ENCODE peak calls at places on chromosomes 5 and 9, in eight cellular contexts. One of them, this sample, is unnamed.

GRCh38 chr9:114243240-114243639 is 79.7 kb upstream of the ORM1 start:
- DNase-seq in GM23248: no peak
- DNase-seq in tibial nerve: no peak
- DNase-seq in left ventricle myocardium inferior: no peak
- DNase-seq in sigmoid colon: no peak
- DNase-seq in stimulated activated CD4-positive, alpha-beta T cell treated with anti-CD3 and anti-CD28 coated beads, Interleukin-15, amount 100 ng/mL, for 1 hour: no peak
- DNase-seq in GM20000: no peak
- DNase-seq in stimulated activated CD8-positive, alpha-beta memory T cell treated with anti-CD3 and anti-CD28 coated beads, Interleukin-12 subunit alpha, Interleukin-12 subunit beta, amount 100 ng/mL, for 4 hours: no peak
- DNase-seq in this sample: no peak

GRCh38 chr9:130453487-130453886 is 8.7 kb downstream of the ASS1 start:
- DNase-seq in GM23248: no peak
- DNase-seq in tibial nerve: no peak
- DNase-seq in left ventricle myocardium inferior: peak; percentile 58
- DNase-seq in sigmoid colon: no peak
- DNase-seq in stimulated activated CD4-positive, alpha-beta T cell treated with anti-CD3 and anti-CD28 coated beads, Interleukin-15, amount 100 ng/mL, for 1 hour: no peak
- DNase-seq in GM20000: no peak
- DNase-seq in stimulated activated CD8-positive, alpha-beta memory T cell treated with anti-CD3 and anti-CD28 coated beads, Interleukin-12 subunit alpha, Interleukin-12 subunit beta, amount 100 ng/mL, for 4 hours: no peak
- DNase-seq in this sample: no peak

GRCh38 chr5:139982157-139982974 is 60.7 kb downstream of the NRG2 start:
- DNase-seq in GM23248: peak; percentile 29
- DNase-seq in tibial nerve: peak; percentile 25
- DNase-seq in left ventricle myocardium inferior: peak; percentile 29
- DNase-seq in sigmoid colon: no peak
- DNase-seq in stimulated activated CD4-positive, alpha-beta T cell treated with anti-CD3 and anti-CD28 coated beads, Interleukin-15, amount 100 ng/mL, for 1 hour: no peak
- DNase-seq in GM20000: no peak
- DNase-seq in stimulated activated CD8-positive, alpha-beta memory T cell treated with anti-CD3 and anti-CD28 coated beads, Interleukin-12 subunit alpha, Interleukin-12 subunit beta, amount 100 ng/mL, for 4 hours: no peak
- DNase-seq in this sample: peak; percentile 44

GRCh38 chr5:125409101-125409495 is 662.7 kb upstream of the ZNF608 start:
- DNase-seq in GM23248: peak; percentile 54
- DNase-seq in tibial nerve: no peak
- DNase-seq in left ventricle myocardium inferior: no peak
- DNase-seq in sigmoid colon: no peak
- DNase-seq in stimulated activated CD4-positive, alpha-beta T cell treated with anti-CD3 and anti-CD28 coated beads, Interleukin-15, amount 100 ng/mL, for 1 hour: no peak
- DNase-seq in GM20000: no peak
- DNase-seq in stimulated activated CD8-positive, alpha-beta memory T cell treated with anti-CD3 and anti-CD28 coated beads, Interleukin-12 subunit alpha, Interleukin-12 subunit beta, amount 100 ng/mL, for 4 hours: no peak
- DNase-seq in this sample: no peak

GRCh38 chr5:10343486-10343885 is 10.0 kb upstream of the MARCHF6 start:
- DNase-seq in GM23248: peak; percentile 52
- DNase-seq in tibial nerve: no peak
- DNase-seq in left ventricle myocardium inferior: no peak
- DNase-seq in sigmoid colon: no peak
- DNase-seq in stimulated activated CD4-positive, alpha-beta T cell treated with anti-CD3 and anti-CD28 coated beads, Interleukin-15, amount 100 ng/mL, for 1 hour: no peak
- DNase-seq in GM20000: no peak
- DNase-seq in stimulated activated CD8-positive, alpha-beta memory T cell treated with anti-CD3 and anti-CD28 coated beads, Interleukin-12 subunit alpha, Interleukin-12 subunit beta, amount 100 ng/mL, for 4 hours: no peak
- DNase-seq in this sample: no peak

GRCh38 chr9:130973686-130974281 is 34.7 kb upstream of the FIBCD1 start:
- DNase-seq in GM23248: no peak
- DNase-seq in tibial nerve: no peak
- DNase-seq in left ventricle myocardium inferior: no peak
- DNase-seq in sigmoid colon: no peak
- DNase-seq in stimulated activated CD4-positive, alpha-beta T cell treated with anti-CD3 and anti-CD28 coated beads, Interleukin-15, amount 100 ng/mL, for 1 hour: no peak
- DNase-seq in GM20000: no peak
- DNase-seq in stimulated activated CD8-positive, alpha-beta memory T cell treated with anti-CD3 and anti-CD28 coated beads, Interleukin-12 subunit alpha, Interleukin-12 subunit beta, amount 100 ng/mL, for 4 hours: no peak
- DNase-seq in this sample: no peak

GRCh38 chr5:69295088-69295754 is 37.4 kb downstream of the CCDC125 start:
- DNase-seq in GM23248: peak; percentile 68
- DNase-seq in tibial nerve: no peak
- DNase-seq in left ventricle myocardium inferior: no peak
- DNase-seq in sigmoid colon: no peak
- DNase-seq in stimulated activated CD4-positive, alpha-beta T cell treated with anti-CD3 and anti-CD28 coated beads, Interleukin-15, amount 100 ng/mL, for 1 hour: no peak
- DNase-seq in GM20000: no peak
- DNase-seq in stimulated activated CD8-positive, alpha-beta memory T cell treated with anti-CD3 and anti-CD28 coated beads, Interleukin-12 subunit alpha, Interleukin-12 subunit beta, amount 100 ng/mL, for 4 hours: no peak
- DNase-seq in this sample: peak; percentile 32

GRCh38 chr9:115157245-115157674 is 39.3 kb upstream of the TNC start:
- DNase-seq in GM23248: peak; percentile 88
- DNase-seq in tibial nerve: no peak
- DNase-seq in left ventricle myocardium inferior: no peak
- DNase-seq in sigmoid colon: peak; percentile 66
- DNase-seq in stimulated activated CD4-positive, alpha-beta T cell treated with anti-CD3 and anti-CD28 coated beads, Interleukin-15, amount 100 ng/mL, for 1 hour: no peak
- DNase-seq in GM20000: no peak
- DNase-seq in stimulated activated CD8-positive, alpha-beta memory T cell treated with anti-CD3 and anti-CD28 coated beads, Interleukin-12 subunit alpha, Interleukin-12 subunit beta, amount 100 ng/mL, for 4 hours: no peak
- DNase-seq in this sample: peak; percentile 96

GRCh38 chr5:320524-321232 is 836 bp upstream of the AHRR start:
- DNase-seq in GM23248: no peak
- DNase-seq in tibial nerve: no peak
- DNase-seq in left ventricle myocardium inferior: no peak
- DNase-seq in sigmoid colon: no peak
- DNase-seq in stimulated activated CD4-positive, alpha-beta T cell treated with anti-CD3 and anti-CD28 coated beads, Interleukin-15, amount 100 ng/mL, for 1 hour: no peak
- DNase-seq in GM20000: peak; percentile 28
- DNase-seq in stimulated activated CD8-positive, alpha-beta memory T cell treated with anti-CD3 and anti-CD28 coated beads, Interleukin-12 subunit alpha, Interleukin-12 subunit beta, amount 100 ng/mL, for 4 hours: no peak
- DNase-seq in this sample: no peak

GRCh38 chr9:119044801-119045200 is 324.4 kb downstream of the BRINP1 start:
- DNase-seq in GM23248: peak; percentile 73
- DNase-seq in tibial nerve: no peak
- DNase-seq in left ventricle myocardium inferior: no peak
- DNase-seq in sigmoid colon: no peak
- DNase-seq in stimulated activated CD4-positive, alpha-beta T cell treated with anti-CD3 and anti-CD28 coated beads, Interleukin-15, amount 100 ng/mL, for 1 hour: no peak
- DNase-seq in GM20000: no peak
- DNase-seq in stimulated activated CD8-positive, alpha-beta memory T cell treated with anti-CD3 and anti-CD28 coated beads, Interleukin-12 subunit alpha, Interleukin-12 subunit beta, amount 100 ng/mL, for 4 hours: no peak
- DNase-seq in this sample: peak; percentile 59

This sample was measured in foreskin keratinocyte.